ENCODE peak calls at places on chromosomes 13 and 19, in five cellular contexts. One of them, this sample, is unnamed.
A peak's percentile ranks its signal among the peaks of the same experiment; 100 is the strongest.

GRCh38 chr19:49921871-49922755 is 6.9 kb upstream of the ATF5 start:
- DNase-seq in SK-N-SH: no peak
- DNase-seq in HEK293T: no peak
- DNase-seq in HepG2: no peak
- DNase-seq in GM12878: no peak
- DNase-seq in this sample: no peak

GRCh38 chr13:33224191-33224590 is 61.4 kb downstream of the STARD13 start:
- DNase-seq in SK-N-SH: no peak
- DNase-seq in HEK293T: no peak
- DNase-seq in HepG2: no peak
- DNase-seq in GM12878: no peak
- DNase-seq in this sample: no peak

GRCh38 chr19:31504221-31504620 is 155.0 kb upstream of the TSHZ3 start:
- DNase-seq in SK-N-SH: no peak
- DNase-seq in HEK293T: no peak
- DNase-seq in HepG2: no peak
- DNase-seq in GM12878: no peak
- DNase-seq in this sample: no peak

GRCh38 chr13:111066544-111066943 is 48.6 kb upstream of the ARHGEF7 start:
- DNase-seq in SK-N-SH: peak; percentile 27
- DNase-seq in HEK293T: no peak
- DNase-seq in HepG2: no peak
- DNase-seq in GM12878: no peak
- DNase-seq in this sample: no peak

GRCh38 chr19:48445256-48445605 is 552 bp upstream of the GRWD1 start:
- DNase-seq in SK-N-SH: peak; percentile 90
- DNase-seq in HEK293T: peak; percentile 63
- DNase-seq in HepG2: peak; percentile 82
- DNase-seq in GM12878: no peak
- DNase-seq in this sample: peak; percentile 85

GRCh38 chr19:29485293-29485692 is 40.5 kb upstream of the VSTM2B start:
- DNase-seq in SK-N-SH: no peak
- DNase-seq in HEK293T: peak; percentile 3
- DNase-seq in HepG2: no peak
- DNase-seq in GM12878: no peak
- DNase-seq in this sample: no peak

GRCh38 chr13:26628706-26629105 is 71.2 kb downstream of the WASF3 start:
- DNase-seq in SK-N-SH: no peak
- DNase-seq in HEK293T: no peak
- DNase-seq in HepG2: peak; percentile 28
- DNase-seq in GM12878: no peak
- DNase-seq in this sample: no peak

GRCh38 chr19:17757125-17757524 is 5.8 kb downstream of the FCHO1 start:
- DNase-seq in SK-N-SH: peak; percentile 76
- DNase-seq in HEK293T: no peak
- DNase-seq in HepG2: no peak
- DNase-seq in GM12878: no peak
- DNase-seq in this sample: no peak

GRCh38 chr19:44626067-44626624 is 12.8 kb downstream of the IGSF23 start:
- DNase-seq in SK-N-SH: no peak
- DNase-seq in HEK293T: no peak
- DNase-seq in HepG2: peak; percentile 89
- DNase-seq in GM12878: no peak
- DNase-seq in this sample: no peak

GRCh38 chr19:37896142-37896541 is 10.3 kb downstream of the WDR87 start:
- DNase-seq in SK-N-SH: no peak
- DNase-seq in HEK293T: no peak
- DNase-seq in HepG2: no peak
- DNase-seq in GM12878: no peak
- DNase-seq in this sample: no peak
- TF ChIP-seq FOXM1 in SK-N-SH: no peak
- TF ChIP-seq FOXM1 in HEK293T: no peak
- TF ChIP-seq FOXM1 in HepG2: no peak
- TF ChIP-seq FOXM1 in GM12878: no peak
- TF ChIP-seq FOXM1 in this sample: no peak

DNA sequence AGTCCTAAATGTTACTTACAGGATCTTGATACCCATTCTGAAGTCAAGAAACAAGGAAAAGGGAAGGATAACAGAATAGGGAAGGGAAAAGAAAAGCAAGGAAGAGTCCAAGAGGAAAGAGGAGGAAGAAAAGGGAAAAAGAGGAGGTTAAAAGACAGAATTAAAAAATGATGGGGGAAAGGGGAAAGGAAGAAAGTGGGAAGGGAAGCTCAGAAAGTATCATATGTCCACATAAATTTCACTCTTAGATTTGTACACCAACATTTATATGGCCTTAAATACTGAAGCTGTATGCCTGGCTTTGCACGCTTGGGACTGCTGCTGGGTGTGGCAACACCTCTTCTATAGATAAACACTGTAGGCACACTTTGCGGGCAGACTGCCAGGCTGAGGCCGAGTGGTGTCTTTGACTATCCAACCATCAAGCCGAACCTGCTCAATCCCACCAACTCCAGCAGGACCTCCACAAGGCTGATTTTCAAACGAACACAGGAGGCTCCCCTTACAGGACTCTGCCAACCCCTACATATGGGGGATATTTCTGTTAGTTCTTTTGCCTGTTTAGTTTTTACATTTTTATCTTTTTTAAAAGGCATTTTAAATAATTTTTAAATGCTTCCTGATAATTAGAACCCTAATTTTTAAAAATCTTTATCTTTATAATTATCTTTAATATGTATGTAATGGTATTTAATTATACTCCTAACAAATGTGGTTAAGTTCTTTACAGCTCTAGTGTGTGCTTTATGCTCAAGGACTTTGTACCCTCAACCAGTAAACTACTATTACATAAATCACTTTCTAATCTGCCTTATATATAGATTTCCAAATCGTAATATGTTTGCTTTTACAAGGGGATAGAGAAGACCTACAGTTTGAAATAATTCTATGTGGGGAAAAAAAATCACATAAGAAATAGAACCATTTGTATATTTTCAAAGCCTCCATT is 154.2 kb downstream of the DIAPH3 start:
- DNase-seq in SK-N-SH: no peak
- DNase-seq in HEK293T: no peak
- DNase-seq in HepG2: no peak
- DNase-seq in GM12878: no peak
- DNase-seq in this sample: peak; percentile 19
- TF ChIP-seq FOXM1 in SK-N-SH: no peak
- TF ChIP-seq FOXM1 in HEK293T: no peak
- TF ChIP-seq FOXM1 in HepG2: no peak
- TF ChIP-seq FOXM1 in GM12878: no peak
- TF ChIP-seq FOXM1 in this sample: no peak

DNA sequence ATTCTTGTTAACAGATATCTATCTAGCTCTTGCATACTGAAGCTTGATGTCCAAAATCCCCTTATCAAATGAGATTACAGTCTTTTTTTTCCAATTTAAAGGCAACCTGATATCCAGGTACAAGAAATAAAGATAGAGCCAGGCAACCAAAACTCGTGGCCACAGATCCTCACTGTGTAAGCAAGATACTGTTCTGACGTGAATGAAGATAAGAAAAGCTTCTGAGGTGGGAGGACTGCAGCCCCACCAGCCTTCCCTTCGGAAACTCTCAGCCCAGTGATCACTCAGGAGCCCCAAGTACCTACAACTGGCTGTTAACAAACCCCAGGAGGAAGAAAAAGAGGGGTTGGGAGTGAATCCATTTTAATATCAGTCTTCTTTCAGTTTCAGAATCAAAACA is 191.6 kb downstream of the EFNB2 start:
- DNase-seq in SK-N-SH: no peak
- DNase-seq in HEK293T: no peak
- DNase-seq in HepG2: no peak
- DNase-seq in GM12878: no peak
- DNase-seq in this sample: no peak
- TF ChIP-seq FOXM1 in SK-N-SH: no peak
- TF ChIP-seq FOXM1 in HEK293T: no peak
- TF ChIP-seq FOXM1 in HepG2: no peak
- TF ChIP-seq FOXM1 in GM12878: no peak
- TF ChIP-seq FOXM1 in this sample: no peak

DNA sequence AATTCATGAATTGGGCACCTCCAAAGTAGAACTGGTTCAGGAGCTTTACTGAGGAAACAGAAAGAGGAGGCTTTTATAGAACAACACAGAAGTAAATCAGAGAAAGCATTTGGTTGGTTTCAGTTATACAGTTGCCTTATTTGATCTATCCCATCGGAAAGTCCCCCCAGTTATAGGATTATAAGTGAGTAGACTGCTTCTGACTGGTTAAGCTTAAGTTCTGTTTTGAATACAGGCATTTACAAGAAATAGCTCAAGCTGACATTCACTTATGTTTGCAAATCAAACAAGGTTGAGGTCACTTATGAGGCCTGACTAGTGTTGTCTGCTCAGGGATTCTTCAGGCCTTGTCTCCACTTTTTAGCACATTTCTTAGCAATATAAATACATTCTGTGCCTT is 857.4 kb downstream of the EFNB2 start:
- DNase-seq in SK-N-SH: no peak
- DNase-seq in HEK293T: no peak
- DNase-seq in HepG2: no peak
- DNase-seq in GM12878: no peak
- DNase-seq in this sample: no peak
- TF ChIP-seq FOXM1 in SK-N-SH: no peak
- TF ChIP-seq FOXM1 in HEK293T: no peak
- TF ChIP-seq FOXM1 in HepG2: no peak
- TF ChIP-seq FOXM1 in GM12878: no peak
- TF ChIP-seq FOXM1 in this sample: no peak